ENCODE peak calls at places on chromosomes 11 and 22, in nine cellular contexts. Q, F, S, J, D, C, O, R and H are unnamed samples.

GRCh38 chr22:32020117-32020516 is 22.9 kb upstream of the SLC5A1 start:
- DNase-seq in Q (no peak), F (no peak), S (no peak), J (peak; percentile 58), D (no peak), C (peak; percentile 47), O (peak; percentile 83), R (peak; percentile 88), H (no peak)

GRCh38 chr22:35303029-35303624 is 3.4 kb downstream of the TOM1 start:
- DNase-seq in Q (no peak), F (no peak), S (no peak), J (peak; percentile 26), D (no peak), C (no peak), O (no peak), R (no peak), H (no peak)

GRCh38 chr11:86969258-86969657 is 14.1 kb upstream of the FZD4 start:
- DNase-seq in Q (no peak), F (no peak), S (no peak), J (no peak), D (no peak), C (no peak), O (no peak), R (no peak), H (no peak)

GRCh38 chr22:32823024-32823730 is 21.7 kb downstream of the TIMP3 start:
- DNase-seq in Q (no peak), F (no peak), S (peak; percentile 17), J (peak; percentile 64), D (peak; percentile 39), C (no peak), O (peak; percentile 50), R (peak; percentile 67), H (no peak)

GRCh38 chr11:92663539-92663938 is 305.9 kb upstream of the MTNR1B start:
- DNase-seq in Q (no peak), F (no peak), S (no peak), J (no peak), D (no peak), C (no peak), O (peak; percentile 75), R (peak; percentile 47), H (no peak)

GRCh38 chr11:36295926-36296325 is at the start of gene PRR5L:
- DNase-seq in Q (peak; percentile 84), F (no peak), S (no peak), J (no peak), D (no peak), C (no peak), O (no peak), R (no peak), H (no peak)

GRCh38 chr11:68677432-68677831 is 6.9 kb upstream of the GAL start:
- DNase-seq in Q (no peak), F (no peak), S (no peak), J (peak; percentile 71), D (no peak), C (peak; percentile 83), O (peak; percentile 88), R (peak; percentile 91), H (no peak)

GRCh38 chr11:124970925-124971324 is 16.9 kb downstream of the CCDC15 start:
- DNase-seq in Q (no peak), F (no peak), S (peak; percentile 19), J (peak; percentile 39), D (no peak), C (peak; percentile 43), O (peak; percentile 43), R (peak; percentile 54), H (no peak)

GRCh38 chr22:38452373-38453064 is 2.5 kb downstream of the KCNJ4 start:
- DNase-seq in Q (no peak), F (no peak), S (peak; percentile 52), J (peak; percentile 66), D (no peak), C (peak; percentile 75), O (peak; percentile 50), R (no peak), H (no peak)

GRCh38 chr11:94100253-94100652 is 28.4 kb upstream of the PANX1 start:
- DNase-seq in Q (no peak), F (no peak), S (no peak), J (no peak), D (no peak), C (no peak), O (no peak), R (no peak), H (no peak)

GRCh38 chr11:126965331-126965730 is 35.2 kb downstream of the KIRREL3 start:
- DNase-seq in Q (no peak), F (no peak), S (no peak), J (no peak), D (no peak), C (no peak), O (no peak), R (no peak), H (no peak)

GRCh38 chr22:45112136-45112879 is 51.4 kb upstream of the NUP50 start:
- DNase-seq in Q (no peak), F (no peak), S (no peak), J (peak; percentile 39), D (no peak), C (peak; percentile 87), O (peak; percentile 85), R (peak; percentile 59), H (no peak)

GRCh38 chr11:75815345-75815983 is 454 bp downstream of the UVRAG start:
- DNase-seq in Q (no peak), F (no peak), S (no peak), J (no peak), D (peak; percentile 31), C (peak; percentile 41), O (peak; percentile 48), R (peak; percentile 65), H (no peak)

GRCh38 chr11:6621711-6622211 is 2.5 kb upstream of the TPP1 start:
- DNase-seq in Q (no peak), F (no peak), S (no peak), J (no peak), D (no peak), C (no peak), O (no peak), R (no peak), H (no peak)

GRCh38 chr22:39706406-39707150 is 136.0 kb downstream of the CACNA1I start:
- DNase-seq in Q (no peak), F (no peak), S (no peak), J (no peak), D (no peak), C (no peak), O (no peak), R (no peak), H (no peak)

GRCh38 chr11:102197759-102198158 is 87.5 kb downstream of the YAP1 start:
- DNase-seq in Q (peak; percentile 30), F (no peak), S (peak; percentile 10), J (no peak), D (peak; percentile 43), C (no peak), O (no peak), R (no peak), H (no peak)

GRCh38 chr11:8086001-8086479 is 5.0 kb downstream of the TUB start:
- DNase-seq in Q (no peak), F (no peak), S (no peak), J (no peak), D (no peak), C (peak; percentile 47), O (peak; percentile 16), R (no peak), H (no peak)

GRCh38 chr11:96875772-96876171 is 486.0 kb downstream of the JRKL start:
- DNase-seq in Q (no peak), F (no peak), S (no peak), J (no peak), D (no peak), C (no peak), O (no peak), R (peak; percentile 21), H (no peak)

GRCh38 chr11:27688076-27688475 is 12.2 kb downstream of the BDNF start:
- DNase-seq in Q (no peak), F (no peak), S (no peak), J (no peak), D (no peak), C (no peak), O (no peak), R (no peak), H (no peak)

GRCh38 chr11:94794287-94795168 is 26.4 kb downstream of the AMOTL1 start:
- DNase-seq in Q (no peak), F (no peak), S (no peak), J (peak; percentile 96), D (no peak), C (peak; percentile 89), O (peak; percentile 99), R (peak; percentile 99), H (no peak)

GRCh38 chr22:47245286-47245685 is 482.8 kb downstream of the TBC1D22A start:
- DNase-seq in Q (no peak), F (no peak), S (no peak), J (no peak), D (no peak), C (no peak), O (no peak), R (no peak), H (no peak)

GRCh38 chr11:6320411-6321207 is at the start of gene CAVIN3:
- DNase-seq in Q (no peak), F (no peak), S (peak; percentile 55), J (peak; percentile 92), D (peak; percentile 64), C (peak; percentile 80), O (peak; percentile 93), R (peak; percentile 94), H (no peak)